ENCODE peak calls at places on chromosomes 4 and X, in four cellular contexts. One of them, this sample, is unnamed.

GRCh38 chrX:78092296-78092695 is 11.8 kb upstream of the PGK1 start:
- DNase-seq in SK-N-SH: no peak
- DNase-seq in GM12878: peak; percentile 37
- DNase-seq in A549: no peak
- DNase-seq in this sample: peak; percentile 12

GRCh38 chrX:153725039-153725831 is 579 bp downstream of the ABCD1 start:
- DNase-seq in A549: no peak
- DNase-seq in GM12878: no peak
- DNase-seq in SK-N-SH: no peak
- DNase-seq in this sample: no peak

GRCh38 chrX:70132244-70132643 is 1.0 kb upstream of the IGBP1 start:
- DNase-seq in SK-N-SH: no peak
- DNase-seq in A549: no peak
- DNase-seq in GM12878: no peak
- DNase-seq in this sample: no peak

GRCh38 chr4:7342581-7343352 is 92.0 kb downstream of the PSAPL1 start:
- DNase-seq in A549: no peak
- DNase-seq in SK-N-SH: no peak
- DNase-seq in GM12878: no peak
- DNase-seq in this sample: no peak

GRCh38 chrX:154019633-154020499 is at the start of gene IRAK1:
- DNase-seq in A549: peak; percentile 47
- DNase-seq in SK-N-SH: peak; percentile 89
- DNase-seq in GM12878: no peak
- DNase-seq in this sample: no peak

GRCh38 chrX:114615765-114616164 is 31.9 kb downstream of the HTR2C start:
- DNase-seq in GM12878: no peak
- DNase-seq in A549: no peak
- DNase-seq in SK-N-SH: no peak
- DNase-seq in this sample: no peak

GRCh38 chr4:26362745-26363439 is 42.1 kb downstream of the RBPJ start:
- DNase-seq in GM12878: no peak
- DNase-seq in SK-N-SH: no peak
- DNase-seq in A549: no peak
- DNase-seq in this sample: no peak

GRCh38 chr4:186137193-186137792 is 32.8 kb downstream of the FAM149A start:
- DNase-seq in A549: peak; percentile 11
- DNase-seq in GM12878: no peak
- DNase-seq in SK-N-SH: peak; percentile 55
- DNase-seq in this sample: no peak

GRCh38 chr4:78417603-78418002 is 134.0 kb upstream of the ANXA3 start:
- DNase-seq in A549: no peak
- DNase-seq in GM12878: no peak
- DNase-seq in SK-N-SH: no peak
- DNase-seq in this sample: no peak

GRCh38 chrX:23390979-23391378 is 56.3 kb downstream of the PTCHD1 start:
- DNase-seq in A549: no peak
- DNase-seq in GM12878: no peak
- DNase-seq in SK-N-SH: no peak
- DNase-seq in this sample: no peak

GRCh38 chrX:14027511-14028019 is 2.1 kb downstream of the GEMIN8 start:
- DNase-seq in A549: no peak
- DNase-seq in SK-N-SH: no peak
- DNase-seq in GM12878: peak; percentile 63
- DNase-seq in this sample: peak; percentile 1

GRCh38 chrX:118839334-118839958 is 15.8 kb downstream of the ZCCHC12 start:
- DNase-seq in GM12878: no peak
- DNase-seq in SK-N-SH: peak; percentile 90
- DNase-seq in A549: peak; percentile 74
- DNase-seq in this sample: peak; percentile 58

GRCh38 chrX:108186811-108187210 is 95.2 kb downstream of the ATG4A start:
- DNase-seq in GM12878: no peak
- DNase-seq in A549: peak; percentile 19
- DNase-seq in SK-N-SH: no peak
- DNase-seq in this sample: peak; percentile 36

GRCh38 chr4:8168832-8169598 is 10.4 kb upstream of the ABLIM2 start:
- DNase-seq in SK-N-SH: no peak
- DNase-seq in GM12878: no peak
- DNase-seq in A549: no peak
- DNase-seq in this sample: no peak

GRCh38 chrX:107978707-107979307 is 3.4 kb downstream of the TEX13B start:
- DNase-seq in SK-N-SH: peak; percentile 11
- DNase-seq in A549: peak; percentile 18
- DNase-seq in GM12878: no peak
- DNase-seq in this sample: peak; percentile 11

GRCh38 chrX:40646489-40647306 is 663 bp downstream of the CXorf38 start:
- DNase-seq in SK-N-SH: peak; percentile 62
- DNase-seq in GM12878: no peak
- DNase-seq in A549: peak; percentile 18
- DNase-seq in this sample: no peak

GRCh38 chr4:60657041-60657440 is 543.1 kb upstream of the ADGRL3 start:
- DNase-seq in GM12878: no peak
- DNase-seq in SK-N-SH: no peak
- DNase-seq in A549: no peak
- DNase-seq in this sample: no peak

GRCh38 chrX:53116101-53116500 is 22.2 kb downstream of the KANTR start:
- DNase-seq in GM12878: no peak
- DNase-seq in A549: no peak
- DNase-seq in SK-N-SH: no peak
- DNase-seq in this sample: no peak

GRCh38 chr4:7823416-7823824 is 116.2 kb downstream of the AFAP1 start:
- DNase-seq in A549: no peak
- DNase-seq in GM12878: no peak
- DNase-seq in SK-N-SH: peak; percentile 75
- DNase-seq in this sample: peak; percentile 66

GRCh38 chr4:10403633-10404445 is 53.4 kb downstream of the ZNF518B start:
- DNase-seq in GM12878: no peak
- DNase-seq in A549: peak; percentile 5
- DNase-seq in SK-N-SH: peak; percentile 16
- DNase-seq in this sample: peak; percentile 29

GRCh38 chr4:110183643-110184042 is 14.8 kb downstream of the ELOVL6 start:
- DNase-seq in GM12878: no peak
- DNase-seq in SK-N-SH: no peak
- DNase-seq in A549: no peak
- DNase-seq in this sample: no peak

GRCh38 chr4:87461281-87461700 is 38.9 kb downstream of the NUDT9 start:
- DNase-seq in SK-N-SH: no peak
- DNase-seq in A549: no peak
- DNase-seq in GM12878: no peak
- DNase-seq in this sample: no peak

GRCh38 chrX:99078301-99078700 is 1331.8 kb downstream of the PCDH19 start:
- DNase-seq in SK-N-SH: no peak
- DNase-seq in GM12878: no peak
- DNase-seq in A549: no peak
- DNase-seq in this sample: peak; percentile 0

GRCh38 chr4:158006973-158007372 is 165.9 kb downstream of the GASK1B start:
- DNase-seq in SK-N-SH: no peak
- DNase-seq in A549: no peak
- DNase-seq in GM12878: no peak
- DNase-seq in this sample: no peak

GRCh38 chr4:74366367-74366891 is 1.5 kb downstream of the EREG start:
- DNase-seq in GM12878: no peak
- DNase-seq in A549: no peak
- DNase-seq in SK-N-SH: no peak
- DNase-seq in this sample: no peak

GRCh38 chr4:125368161-125368560 is 53.4 kb downstream of the FAT4 start:
- DNase-seq in GM12878: no peak
- DNase-seq in SK-N-SH: peak; percentile 1
- DNase-seq in A549: no peak
- DNase-seq in this sample: no peak

GRCh38 chrX:79630033-79631009 is 263.2 kb upstream of the ITM2A start:
- DNase-seq in SK-N-SH: no peak
- DNase-seq in GM12878: peak; percentile 47
- DNase-seq in A549: no peak
- DNase-seq in this sample: no peak

DNA sequence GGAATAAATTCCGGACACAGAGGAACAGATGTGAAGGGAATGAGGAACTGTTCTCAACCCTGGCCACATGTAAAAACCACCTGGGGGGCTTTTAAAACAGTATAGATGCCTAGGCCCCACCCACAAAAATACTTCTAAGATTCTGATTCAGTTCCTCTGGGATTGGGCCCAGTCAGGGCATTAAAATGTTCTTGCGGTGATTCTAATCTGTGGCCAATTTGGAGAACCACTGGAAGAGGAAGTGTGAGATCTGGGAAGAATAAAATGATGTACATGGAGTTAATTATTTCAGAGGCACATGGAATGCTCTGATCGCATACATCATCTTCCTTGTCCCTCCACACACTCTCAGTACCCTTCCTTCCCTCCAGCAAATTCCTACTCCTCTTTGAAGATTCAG is 192.2 kb downstream of the APBB2 start:
- DNase-seq in A549: no peak
- DNase-seq in SK-N-SH: no peak
- DNase-seq in GM12878: no peak
- DNase-seq in this sample: no peak
- TF ChIP-seq MAX in A549: no peak
- TF ChIP-seq MAX in SK-N-SH: no peak
- TF ChIP-seq MAX in GM12878: no peak
- TF ChIP-seq MAX in this sample: no peak

GRCh38 chrX:19686876-19687275 is 171.6 kb upstream of the MAP3K15 start:
- DNase-seq in SK-N-SH: no peak
- DNase-seq in A549: no peak
- DNase-seq in GM12878: no peak
- DNase-seq in this sample: no peak
- TF ChIP-seq PBX3 in SK-N-SH: no peak
- TF ChIP-seq PBX3 in A549: no peak
- TF ChIP-seq PBX3 in GM12878: no peak
- TF ChIP-seq PBX3 in this sample: no peak

GRCh38 chr4:132513491-132513890 is 635.6 kb upstream of the PCDH10 start:
- DNase-seq in GM12878: no peak
- DNase-seq in SK-N-SH: no peak
- DNase-seq in A549: no peak
- DNase-seq in this sample: no peak
- TF ChIP-seq MAX in GM12878: no peak
- TF ChIP-seq MAX in SK-N-SH: no peak
- TF ChIP-seq MAX in A549: no peak
- TF ChIP-seq MAX in this sample: no peak

GRCh38 chr4:151766691-151767090 is 5.9 kb upstream of the GATB start:
- DNase-seq in SK-N-SH: no peak
- DNase-seq in GM12878: no peak
- DNase-seq in A549: no peak
- DNase-seq in this sample: no peak
- TF ChIP-seq PBX3 in SK-N-SH: no peak
- TF ChIP-seq PBX3 in GM12878: no peak
- TF ChIP-seq PBX3 in A549: no peak
- TF ChIP-seq PBX3 in this sample: no peak

GRCh38 chr4:176432811-176433540 is 113.2 kb downstream of the SPCS3 start:
- DNase-seq in SK-N-SH: no peak
- DNase-seq in GM12878: no peak
- DNase-seq in A549: no peak
- DNase-seq in this sample: no peak
- TF ChIP-seq MAX in SK-N-SH: no peak
- TF ChIP-seq MAX in GM12878: no peak
- TF ChIP-seq MAX in A549: no peak
- TF ChIP-seq MAX in this sample: no peak

DNA sequence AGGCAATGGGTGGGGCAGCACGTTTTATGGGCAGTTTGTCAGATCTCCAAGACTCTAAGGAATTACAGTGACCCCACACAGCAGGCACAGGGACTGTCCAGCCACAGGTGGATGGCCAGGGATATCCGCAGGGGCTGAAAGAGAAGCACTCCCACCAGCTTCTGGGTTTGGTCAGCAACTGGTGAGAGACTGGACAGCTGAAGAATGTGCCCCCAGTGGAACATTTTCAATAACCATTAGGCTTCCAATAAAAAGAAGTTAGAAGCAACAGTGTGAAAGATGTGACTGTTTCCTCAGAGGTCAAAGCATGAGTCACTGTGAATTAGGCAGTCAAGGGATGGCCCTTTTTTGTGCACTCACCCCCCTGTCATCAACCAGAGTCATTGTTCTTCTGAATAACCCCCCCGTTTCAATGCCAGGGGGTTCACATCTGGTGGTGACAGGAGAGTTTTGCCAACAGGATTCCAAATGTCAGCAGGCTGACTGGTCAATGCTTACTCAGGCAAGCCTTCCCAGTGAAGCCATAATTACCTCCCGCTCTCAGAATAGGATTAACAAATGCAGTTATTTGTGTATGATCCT is 74.5 kb upstream of the SH3RF1 start:
- DNase-seq in SK-N-SH: peak; percentile 10
- DNase-seq in A549: peak; percentile 5
- DNase-seq in GM12878: no peak
- DNase-seq in this sample: no peak
- TF ChIP-seq PBX3 in SK-N-SH: peak; percentile 56
- TF ChIP-seq PBX3 in A549: no peak
- TF ChIP-seq PBX3 in GM12878: no peak
- TF ChIP-seq PBX3 in this sample: no peak

GRCh38 chrX:102712967-102713677 is 874 bp downstream of the GPRASP2 start:
- DNase-seq in GM12878: no peak
- DNase-seq in A549: peak; percentile 55
- DNase-seq in SK-N-SH: peak; percentile 47
- DNase-seq in this sample: no peak

GRCh38 chrX:102712216-102712966 is at the start of gene GPRASP2:
- DNase-seq in GM12878: no peak
- DNase-seq in A549: no peak
- DNase-seq in SK-N-SH: peak; percentile 74
- DNase-seq in this sample: no peak

GRCh38 chrX:102711872-102712215 is 404 bp upstream of the GPRASP2 start:
- DNase-seq in GM12878: no peak
- DNase-seq in SK-N-SH: no peak
- DNase-seq in A549: no peak
- DNase-seq in this sample: no peak

GRCh38 chrX:102715967-102716366 is 3.7 kb downstream of the GPRASP2 start:
- DNase-seq in A549: no peak
- DNase-seq in GM12878: no peak
- DNase-seq in SK-N-SH: no peak
- DNase-seq in this sample: no peak

GRCh38 chrX:102714994-102715393 is 2.7 kb downstream of the GPRASP2 start:
- DNase-seq in SK-N-SH: peak; percentile 9
- DNase-seq in GM12878: no peak
- DNase-seq in A549: no peak
- DNase-seq in this sample: no peak
- TF ChIP-seq MAX in SK-N-SH: no peak
- TF ChIP-seq MAX in GM12878: no peak
- TF ChIP-seq MAX in A549: no peak
- TF ChIP-seq MAX in this sample: no peak

GRCh38 chrX:11757397-11757728 is 674 bp upstream of the MSL3 start:
- DNase-seq in GM12878: no peak
- DNase-seq in A549: no peak
- DNase-seq in SK-N-SH: no peak
- DNase-seq in this sample: no peak

GRCh38 chrX:11753668-11754067 is 4.4 kb upstream of the MSL3 start:
- DNase-seq in SK-N-SH: no peak
- DNase-seq in A549: no peak
- DNase-seq in GM12878: no peak
- DNase-seq in this sample: no peak

GRCh38 chrX:11755724-11756123 is 2.3 kb upstream of the MSL3 start:
- DNase-seq in SK-N-SH: no peak
- DNase-seq in A549: no peak
- DNase-seq in GM12878: no peak
- DNase-seq in this sample: peak; percentile 88

GRCh38 chrX:11756354-11757318 is 1.4 kb upstream of the MSL3 start:
- DNase-seq in GM12878: no peak
- DNase-seq in SK-N-SH: no peak
- DNase-seq in A549: no peak
- DNase-seq in this sample: no peak

GRCh38 chrX:11754958-11755645 is 2.9 kb upstream of the MSL3 start:
- DNase-seq in GM12878: no peak
- DNase-seq in A549: peak; percentile 15
- DNase-seq in SK-N-SH: no peak
- DNase-seq in this sample: no peak
- TF ChIP-seq PBX3 in GM12878: no peak
- TF ChIP-seq PBX3 in A549: no peak
- TF ChIP-seq PBX3 in SK-N-SH: no peak
- TF ChIP-seq PBX3 in this sample: no peak

This sample was measured in HepG2.